ENCODE peak calls at places on chromosomes 4 and X, in eight cellular contexts. One of them, this sample, is unnamed.

GRCh38 chr4:101321481-101322042 is 25.8 kb downstream of the PPP3CA start:
- DNase-seq in endothelial cell: no peak
- DNase-seq in Calu3: no peak
- DNase-seq in GM10248: no peak
- DNase-seq in A549: no peak
- DNase-seq in left ventricle myocardium inferior: no peak
- DNase-seq in heart left ventricle: no peak
- DNase-seq in heart right ventricle: no peak
- DNase-seq in this sample: no peak

GRCh38 chr4:663438-664428 is 10.3 kb downstream of the ATP5ME start:
- DNase-seq in left ventricle myocardium inferior: peak
- DNase-seq in heart right ventricle: peak
- DNase-seq in heart left ventricle: peak
- DNase-seq in Calu3: no peak
- DNase-seq in GM10248: peak
- DNase-seq in endothelial cell: peak
- DNase-seq in A549: no peak
- DNase-seq in this sample: no peak

GRCh38 chr4:74219241-74219640 is 61.3 kb downstream of the MTHFD2L start:
- DNase-seq in endothelial cell: no peak
- DNase-seq in GM10248: no peak
- DNase-seq in heart right ventricle: no peak
- DNase-seq in Calu3: no peak
- DNase-seq in left ventricle myocardium inferior: no peak
- DNase-seq in A549: no peak
- DNase-seq in heart left ventricle: no peak
- DNase-seq in this sample: no peak

GRCh38 chr4:55949480-55949802 is 696 bp downstream of the CEP135 start:
- DNase-seq in GM10248: no peak
- DNase-seq in heart left ventricle: no peak
- DNase-seq in A549: no peak
- DNase-seq in heart right ventricle: no peak
- DNase-seq in Calu3: no peak
- DNase-seq in left ventricle myocardium inferior: no peak
- DNase-seq in endothelial cell: no peak
- DNase-seq in this sample: no peak

GRCh38 chr4:167428172-167428571 is 193.9 kb upstream of the SPOCK3 start:
- DNase-seq in endothelial cell: no peak
- DNase-seq in A549: no peak
- DNase-seq in left ventricle myocardium inferior: no peak
- DNase-seq in heart left ventricle: no peak
- DNase-seq in Calu3: no peak
- DNase-seq in GM10248: no peak
- DNase-seq in heart right ventricle: no peak
- DNase-seq in this sample: no peak

GRCh38 chrX:44094821-44095530 is 121.8 kb upstream of the NDP start:
- DNase-seq in A549: no peak
- DNase-seq in heart left ventricle: no peak
- DNase-seq in left ventricle myocardium inferior: no peak
- DNase-seq in GM10248: no peak
- DNase-seq in endothelial cell: no peak
- DNase-seq in heart right ventricle: no peak
- DNase-seq in Calu3: no peak
- DNase-seq in this sample: no peak

GRCh38 chrX:120228187-120228908 is 22.3 kb upstream of the ZBTB33 start:
- DNase-seq in left ventricle myocardium inferior: no peak
- DNase-seq in A549: no peak
- DNase-seq in heart left ventricle: no peak
- DNase-seq in heart right ventricle: no peak
- DNase-seq in endothelial cell: no peak
- DNase-seq in Calu3: no peak
- DNase-seq in GM10248: no peak
- DNase-seq in this sample: no peak

GRCh38 chr4:166527500-166527899 is 654.5 kb downstream of the TLL1 start:
- DNase-seq in Calu3: no peak
- DNase-seq in GM10248: no peak
- DNase-seq in A549: no peak
- DNase-seq in left ventricle myocardium inferior: no peak
- DNase-seq in heart right ventricle: no peak
- DNase-seq in heart left ventricle: no peak
- DNase-seq in endothelial cell: no peak
- DNase-seq in this sample: peak

GRCh38 chr4:153364061-153364460 is 19.6 kb downstream of the MND1 start:
- DNase-seq in A549: no peak
- DNase-seq in GM10248: no peak
- DNase-seq in heart left ventricle: no peak
- DNase-seq in left ventricle myocardium inferior: no peak
- DNase-seq in heart right ventricle: no peak
- DNase-seq in Calu3: no peak
- DNase-seq in endothelial cell: no peak
- DNase-seq in this sample: no peak

GRCh38 chr4:38177035-38177791 is 217.0 kb downstream of the PTTG2 start:
- DNase-seq in heart left ventricle: peak
- DNase-seq in left ventricle myocardium inferior: peak
- DNase-seq in A549: no peak
- DNase-seq in endothelial cell: no peak
- DNase-seq in GM10248: no peak
- DNase-seq in Calu3: no peak
- DNase-seq in heart right ventricle: no peak
- DNase-seq in this sample: no peak

GRCh38 chr4:4860803-4861591 is 1.5 kb downstream of the MSX1 start:
- DNase-seq in heart right ventricle: peak
- DNase-seq in heart left ventricle: peak
- DNase-seq in left ventricle myocardium inferior: peak
- DNase-seq in GM10248: no peak
- DNase-seq in Calu3: no peak
- DNase-seq in A549: no peak
- DNase-seq in endothelial cell: peak
- DNase-seq in this sample: no peak

GRCh38 chr4:75142377-75142776 is 209.5 kb downstream of the PARM1 start:
- DNase-seq in GM10248: no peak
- DNase-seq in Calu3: no peak
- DNase-seq in endothelial cell: no peak
- DNase-seq in left ventricle myocardium inferior: no peak
- DNase-seq in A549: no peak
- DNase-seq in heart right ventricle: no peak
- DNase-seq in heart left ventricle: no peak
- DNase-seq in this sample: no peak

GRCh38 chrX:7690842-7691241 is 152.1 kb upstream of the VCX start:
- DNase-seq in heart right ventricle: no peak
- DNase-seq in heart left ventricle: no peak
- DNase-seq in GM10248: no peak
- DNase-seq in A549: no peak
- DNase-seq in left ventricle myocardium inferior: no peak
- DNase-seq in endothelial cell: no peak
- DNase-seq in Calu3: no peak
- DNase-seq in this sample: no peak

GRCh38 chr4:57234252-57234775 is 124.1 kb upstream of the IGFBP7 start:
- DNase-seq in left ventricle myocardium inferior: no peak
- DNase-seq in heart right ventricle: no peak
- DNase-seq in GM10248: no peak
- DNase-seq in heart left ventricle: no peak
- DNase-seq in endothelial cell: no peak
- DNase-seq in Calu3: no peak
- DNase-seq in A549: no peak
- DNase-seq in this sample: no peak

GRCh38 chrX:18931972-18932371 is 51.9 kb downstream of the PHKA2 start:
- DNase-seq in A549: peak
- DNase-seq in left ventricle myocardium inferior: no peak
- DNase-seq in GM10248: peak
- DNase-seq in Calu3: peak
- DNase-seq in heart right ventricle: no peak
- DNase-seq in heart left ventricle: no peak
- DNase-seq in endothelial cell: peak
- DNase-seq in this sample: peak

GRCh38 chrX:10190367-10190766 is 33.6 kb downstream of the CLCN4 start:
- DNase-seq in GM10248: peak
- DNase-seq in A549: peak
- DNase-seq in endothelial cell: no peak
- DNase-seq in heart left ventricle: no peak
- DNase-seq in left ventricle myocardium inferior: no peak
- DNase-seq in Calu3: peak
- DNase-seq in heart right ventricle: no peak
- DNase-seq in this sample: peak

GRCh38 chrX:3403748-3404147 is 57.3 kb upstream of the MXRA5 start:
- DNase-seq in GM10248: no peak
- DNase-seq in Calu3: no peak
- DNase-seq in A549: no peak
- DNase-seq in endothelial cell: no peak
- DNase-seq in heart right ventricle: no peak
- DNase-seq in left ventricle myocardium inferior: no peak
- DNase-seq in heart left ventricle: no peak
- DNase-seq in this sample: no peak

GRCh38 chrX:3407785-3408184 is 61.3 kb upstream of the MXRA5 start:
- DNase-seq in GM10248: no peak
- DNase-seq in A549: no peak
- DNase-seq in heart right ventricle: no peak
- DNase-seq in endothelial cell: no peak
- DNase-seq in heart left ventricle: no peak
- DNase-seq in Calu3: no peak
- DNase-seq in left ventricle myocardium inferior: peak
- DNase-seq in this sample: no peak
- TF ChIP-seq CTCF in GM10248: no peak
- TF ChIP-seq CTCF in A549: no peak
- TF ChIP-seq CTCF in heart right ventricle: no peak
- TF ChIP-seq CTCF in endothelial cell: no peak
- TF ChIP-seq CTCF in heart left ventricle: no peak
- TF ChIP-seq CTCF in Calu3: no peak
- TF ChIP-seq CTCF in left ventricle myocardium inferior: no peak
- TF ChIP-seq CTCF in this sample: no peak

GRCh38 chrX:76454456-76454927 is 27.0 kb downstream of the MAGEE1 start:
- DNase-seq in Calu3: peak
- DNase-seq in A549: no peak
- DNase-seq in GM10248: no peak
- DNase-seq in heart right ventricle: no peak
- DNase-seq in heart left ventricle: no peak
- DNase-seq in left ventricle myocardium inferior: no peak
- DNase-seq in endothelial cell: peak
- DNase-seq in this sample: peak
- TF ChIP-seq CTCF in Calu3: no peak
- TF ChIP-seq CTCF in A549: peak
- TF ChIP-seq CTCF in GM10248: peak
- TF ChIP-seq CTCF in heart right ventricle: peak
- TF ChIP-seq CTCF in heart left ventricle: peak
- TF ChIP-seq CTCF in left ventricle myocardium inferior: peak
- TF ChIP-seq CTCF in endothelial cell: peak
- TF ChIP-seq CTCF in this sample: peak

DNA sequence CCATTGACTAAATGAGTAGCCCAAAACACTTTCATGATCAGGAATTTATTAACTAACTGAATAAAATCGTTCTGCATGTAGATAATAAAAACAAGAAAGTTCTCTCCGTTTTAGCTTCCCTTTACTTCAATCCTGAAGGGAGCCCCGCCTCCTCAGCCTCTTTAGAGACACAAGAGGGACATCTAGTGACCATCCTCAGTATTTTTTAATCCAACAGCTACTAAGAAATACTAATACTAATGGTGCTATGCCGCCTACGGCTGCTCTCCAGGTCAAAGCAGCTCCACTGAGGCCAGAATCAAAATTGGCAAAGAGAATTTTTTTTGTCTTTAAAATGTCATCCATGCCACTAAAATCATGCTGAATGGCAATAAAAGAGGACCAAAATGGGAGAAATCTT is 3.2 kb upstream of the PCDH19 start:
- DNase-seq in left ventricle myocardium inferior: no peak
- DNase-seq in heart right ventricle: no peak
- DNase-seq in Calu3: peak
- DNase-seq in heart left ventricle: no peak
- DNase-seq in A549: peak
- DNase-seq in GM10248: peak
- DNase-seq in endothelial cell: no peak
- DNase-seq in this sample: peak
- TF ChIP-seq CTCF in left ventricle myocardium inferior: peak
- TF ChIP-seq CTCF in heart right ventricle: peak
- TF ChIP-seq CTCF in Calu3: peak
- TF ChIP-seq CTCF in heart left ventricle: peak
- TF ChIP-seq CTCF in A549: peak
- TF ChIP-seq CTCF in GM10248: peak
- TF ChIP-seq CTCF in endothelial cell: no peak
- TF ChIP-seq CTCF in this sample: peak

GRCh38 chr4:148469938-148470337 is 27.7 kb upstream of the NR3C2 start:
- DNase-seq in Calu3: no peak
- DNase-seq in heart left ventricle: no peak
- DNase-seq in GM10248: no peak
- DNase-seq in endothelial cell: no peak
- DNase-seq in left ventricle myocardium inferior: no peak
- DNase-seq in A549: no peak
- DNase-seq in heart right ventricle: no peak
- DNase-seq in this sample: no peak
- TF ChIP-seq CTCF in Calu3: no peak
- TF ChIP-seq CTCF in heart left ventricle: no peak
- TF ChIP-seq CTCF in GM10248: no peak
- TF ChIP-seq CTCF in endothelial cell: no peak
- TF ChIP-seq CTCF in left ventricle myocardium inferior: no peak
- TF ChIP-seq CTCF in A549: no peak
- TF ChIP-seq CTCF in heart right ventricle: no peak
- TF ChIP-seq CTCF in this sample: no peak

GRCh38 chr4:138062929-138063328 is 179.2 kb downstream of the SLC7A11 start:
- DNase-seq in left ventricle myocardium inferior: no peak
- DNase-seq in A549: no peak
- DNase-seq in endothelial cell: peak
- DNase-seq in heart left ventricle: no peak
- DNase-seq in Calu3: no peak
- DNase-seq in heart right ventricle: no peak
- DNase-seq in GM10248: no peak
- DNase-seq in this sample: peak
- TF ChIP-seq CTCF in left ventricle myocardium inferior: no peak
- TF ChIP-seq CTCF in A549: no peak
- TF ChIP-seq CTCF in endothelial cell: no peak
- TF ChIP-seq CTCF in heart left ventricle: no peak
- TF ChIP-seq CTCF in Calu3: no peak
- TF ChIP-seq CTCF in heart right ventricle: no peak
- TF ChIP-seq CTCF in GM10248: no peak
- TF ChIP-seq CTCF in this sample: no peak